ENCODE peak calls at places on chromosomes 5 and 9, in five cellular contexts. One of them, this sample, is unnamed.
A peak's percentile ranks its signal among the peaks of the same experiment; 100 is the strongest.

GRCh38 chr9:125436613-125437443 is 175.2 kb downstream of the GAPVD1 start:
- DNase-seq in HepG2: no peak
- DNase-seq in Panc1: no peak
- DNase-seq in K562: no peak
- DNase-seq in HCT116: no peak
- DNase-seq in this sample: no peak

GRCh38 chr9:108928386-108928785 is 5.5 kb downstream of the ELP1 start:
- DNase-seq in HepG2: no peak
- DNase-seq in Panc1: no peak
- DNase-seq in K562: no peak
- DNase-seq in HCT116: no peak
- DNase-seq in this sample: no peak

GRCh38 chr5:4097194-4097593 is 501.6 kb downstream of the IRX1 start:
- DNase-seq in HepG2: no peak
- DNase-seq in Panc1: no peak
- DNase-seq in K562: no peak
- DNase-seq in HCT116: no peak
- DNase-seq in this sample: no peak

GRCh38 chr5:14036947-14037346 is 92.5 kb upstream of the DNAH5 start:
- DNase-seq in HepG2: no peak
- DNase-seq in Panc1: peak; percentile 65
- DNase-seq in K562: no peak
- DNase-seq in HCT116: no peak
- DNase-seq in this sample: no peak

GRCh38 chr5:56671571-56671970 is 143.8 kb upstream of the MAP3K1 start:
- DNase-seq in HepG2: no peak
- DNase-seq in Panc1: no peak
- DNase-seq in K562: no peak
- DNase-seq in HCT116: no peak
- DNase-seq in this sample: no peak

GRCh38 chr9:137217276-137218211 is 4.5 kb downstream of the RNF208 start:
- DNase-seq in HepG2: peak; percentile 66
- DNase-seq in Panc1: no peak
- DNase-seq in K562: peak; percentile 91
- DNase-seq in HCT116: peak; percentile 53
- DNase-seq in this sample: peak; percentile 87

GRCh38 chr5:110817437-110817836 is 78.6 kb downstream of the SLC25A46 start:
- DNase-seq in HepG2: no peak
- DNase-seq in Panc1: peak; percentile 12
- DNase-seq in K562: peak; percentile 12
- DNase-seq in HCT116: no peak
- DNase-seq in this sample: no peak

GRCh38 chr9:128523199-128523925 is 18.8 kb downstream of the GLE1 start:
- DNase-seq in HepG2: no peak
- DNase-seq in Panc1: no peak
- DNase-seq in K562: no peak
- DNase-seq in HCT116: no peak
- DNase-seq in this sample: no peak

GRCh38 chr5:106877881-106878280 is 792.9 kb downstream of the EFNA5 start:
- DNase-seq in HepG2: no peak
- DNase-seq in Panc1: no peak
- DNase-seq in K562: no peak
- DNase-seq in HCT116: no peak
- DNase-seq in this sample: no peak

GRCh38 chr9:35526087-35526801 is 36.3 kb downstream of the RUSC2 start:
- DNase-seq in HepG2: no peak
- DNase-seq in Panc1: no peak
- DNase-seq in K562: no peak
- DNase-seq in HCT116: no peak
- DNase-seq in this sample: no peak

GRCh38 chr5:112733586-112733985 is 4.1 kb upstream of the APC start:
- DNase-seq in HepG2: no peak
- DNase-seq in Panc1: no peak
- DNase-seq in K562: no peak
- DNase-seq in HCT116: no peak
- DNase-seq in this sample: no peak

GRCh38 chr5:77893225-77893860 is 117.2 kb upstream of the TBCA start:
- DNase-seq in HepG2: peak; percentile 27
- DNase-seq in Panc1: peak; percentile 57
- DNase-seq in K562: peak; percentile 72
- DNase-seq in HCT116: peak; percentile 79
- DNase-seq in this sample: no peak

GRCh38 chr5:165502893-165503696 is 1997.7 kb downstream of the MAT2B start:
- DNase-seq in HepG2: no peak
- DNase-seq in Panc1: no peak
- DNase-seq in K562: no peak
- DNase-seq in HCT116: no peak
- DNase-seq in this sample: no peak

GRCh38 chr5:169836835-169837234 is 143.5 kb downstream of the INSYN2B start:
- DNase-seq in HepG2: no peak
- DNase-seq in Panc1: no peak
- DNase-seq in K562: no peak
- DNase-seq in HCT116: no peak
- DNase-seq in this sample: no peak

GRCh38 chr9:137136261-137136925 is 2.6 kb upstream of the GRIN1 start:
- DNase-seq in HepG2: no peak
- DNase-seq in Panc1: no peak
- DNase-seq in K562: peak; percentile 18
- DNase-seq in HCT116: no peak
- DNase-seq in this sample: no peak

GRCh38 chr9:135123145-135123544 is 35.7 kb downstream of the OLFM1 start:
- DNase-seq in HepG2: no peak
- DNase-seq in Panc1: no peak
- DNase-seq in K562: no peak
- DNase-seq in HCT116: no peak
- DNase-seq in this sample: no peak
- TF ChIP-seq SIN3A in HepG2: no peak
- TF ChIP-seq SIN3A in Panc1: no peak
- TF ChIP-seq SIN3A in K562: no peak
- TF ChIP-seq SIN3A in HCT116: no peak
- TF ChIP-seq SIN3A in this sample: no peak

DNA sequence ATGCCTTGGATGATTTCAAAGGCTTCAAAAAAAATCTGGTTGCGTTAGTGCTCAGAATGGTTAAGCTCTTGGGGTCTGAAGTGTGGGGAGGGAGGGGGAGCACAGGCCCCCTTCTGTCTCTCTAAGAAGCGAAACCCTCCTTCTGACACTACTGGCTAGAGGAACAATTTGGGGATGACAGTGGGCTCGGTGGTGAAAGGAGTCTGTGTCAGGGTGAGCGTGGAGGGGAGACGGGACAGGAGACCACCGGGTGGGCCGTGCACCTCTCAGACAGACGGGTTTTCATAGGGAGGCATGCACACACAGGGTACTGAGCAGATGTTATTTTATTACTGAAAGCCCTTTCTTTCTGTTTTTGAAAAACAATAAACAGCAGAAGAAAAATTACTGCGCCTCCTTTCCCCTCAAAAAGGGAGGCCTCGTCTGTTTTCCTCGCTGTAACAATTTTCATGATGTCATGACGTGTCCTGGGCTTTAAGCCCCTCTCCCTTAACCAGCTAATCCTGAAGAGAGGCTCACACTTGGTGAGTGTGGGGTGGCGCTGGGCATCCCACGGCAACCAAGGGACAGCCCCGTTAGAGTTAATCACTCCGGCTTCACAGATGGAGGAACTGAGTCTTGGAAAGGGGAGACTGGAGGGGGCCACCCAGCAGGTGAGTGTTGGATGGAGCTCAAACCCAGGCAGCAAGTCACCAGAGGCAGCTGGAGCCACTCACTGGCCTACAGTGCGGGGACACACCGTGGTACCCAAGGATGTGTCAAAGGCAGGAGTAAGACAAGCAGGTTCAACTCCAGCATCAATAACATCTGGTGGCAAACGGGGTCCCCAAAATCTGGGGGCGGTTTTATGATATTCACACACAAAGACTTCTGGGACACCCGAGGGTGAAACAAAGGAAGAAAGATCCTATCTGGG is 53.4 kb downstream of the PTCH1 start:
- DNase-seq in HepG2: no peak
- DNase-seq in Panc1: no peak
- DNase-seq in K562: no peak
- DNase-seq in HCT116: no peak
- DNase-seq in this sample: no peak
- H3K4me3 ChIP-seq in HepG2: no peak overlapping the region
- H3K4me3 ChIP-seq in Panc1: no peak overlapping the region
- H3K4me3 ChIP-seq in K562: peak overlapping the region; percentile 10
- H3K4me3 ChIP-seq in HCT116: no peak overlapping the region
- H3K4me3 ChIP-seq in this sample: peak overlapping the region; percentile 37

GRCh38 chr5:35813456-35813855 is 43.2 kb upstream of the IL7R start:
- DNase-seq in HepG2: no peak
- DNase-seq in Panc1: no peak
- DNase-seq in K562: no peak
- DNase-seq in HCT116: no peak
- DNase-seq in this sample: no peak
- TF ChIP-seq SIN3A in HepG2: no peak
- TF ChIP-seq SIN3A in Panc1: no peak
- TF ChIP-seq SIN3A in K562: no peak
- TF ChIP-seq SIN3A in HCT116: no peak
- TF ChIP-seq SIN3A in this sample: no peak

GRCh38 chr5:134071850-134072207 is 42.7 kb upstream of the TCF7 start:
- DNase-seq in HepG2: no peak
- DNase-seq in Panc1: no peak
- DNase-seq in K562: no peak
- DNase-seq in HCT116: no peak
- DNase-seq in this sample: no peak
- H3K4me3 ChIP-seq in HepG2: peak overlapping the region; percentile 63
- H3K4me3 ChIP-seq in Panc1: no peak overlapping the region
- H3K4me3 ChIP-seq in K562: no peak overlapping the region
- H3K4me3 ChIP-seq in HCT116: no peak overlapping the region
- H3K4me3 ChIP-seq in this sample: no peak overlapping the region

GRCh38 chr5:68435611-68436010 is 220.1 kb downstream of the PIK3R1 start:
- DNase-seq in HepG2: no peak
- DNase-seq in Panc1: no peak
- DNase-seq in K562: no peak
- DNase-seq in HCT116: no peak
- DNase-seq in this sample: no peak
- TF ChIP-seq SIN3A in HepG2: no peak
- TF ChIP-seq SIN3A in Panc1: no peak
- TF ChIP-seq SIN3A in K562: no peak
- TF ChIP-seq SIN3A in HCT116: no peak
- TF ChIP-seq SIN3A in this sample: no peak

DNA sequence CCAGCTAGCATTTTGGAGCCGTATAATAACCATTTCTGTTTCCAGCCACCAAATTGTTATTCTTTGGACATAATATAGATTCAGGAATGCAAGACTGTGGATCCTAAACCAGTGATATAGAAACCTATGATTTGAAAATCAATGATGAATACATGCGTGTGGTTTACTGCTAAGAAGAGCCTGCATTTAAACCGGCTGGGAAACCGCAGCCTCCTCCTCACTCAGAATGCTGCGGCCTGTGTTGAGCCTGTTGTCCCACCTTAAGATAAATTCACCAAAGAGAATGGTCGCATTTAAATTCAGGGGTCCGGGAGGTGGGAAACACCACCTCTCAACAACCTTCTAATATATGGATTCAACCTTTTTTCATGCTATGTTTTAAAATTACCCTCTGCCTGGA is 148.0 kb downstream of the MEF2C start:
- DNase-seq in HepG2: no peak
- DNase-seq in Panc1: no peak
- DNase-seq in K562: peak; percentile 22
- DNase-seq in HCT116: no peak
- DNase-seq in this sample: no peak
- H3K4me3 ChIP-seq in HepG2: no peak overlapping the region
- H3K4me3 ChIP-seq in Panc1: no peak overlapping the region
- H3K4me3 ChIP-seq in K562: no peak overlapping the region
- H3K4me3 ChIP-seq in HCT116: no peak overlapping the region
- H3K4me3 ChIP-seq in this sample: no peak overlapping the region

GRCh38 chr9:91898451-91899433 is 51.3 kb downstream of the ROR2 start:
- DNase-seq in HepG2: peak; percentile 9
- DNase-seq in Panc1: no peak
- DNase-seq in K562: peak; percentile 79
- DNase-seq in HCT116: no peak
- DNase-seq in this sample: no peak

GRCh38 chr9:91902465-91903125 is 47.4 kb downstream of the ROR2 start:
- DNase-seq in HepG2: no peak
- DNase-seq in Panc1: no peak
- DNase-seq in K562: no peak
- DNase-seq in HCT116: no peak
- DNase-seq in this sample: no peak

GRCh38 chr9:91900057-91900816 is 49.8 kb downstream of the ROR2 start:
- DNase-seq in HepG2: no peak
- DNase-seq in Panc1: no peak
- DNase-seq in K562: peak; percentile 92
- DNase-seq in HCT116: no peak
- DNase-seq in this sample: no peak

GRCh38 chr9:91897201-91897600 is 52.8 kb downstream of the ROR2 start:
- DNase-seq in HepG2: no peak
- DNase-seq in Panc1: no peak
- DNase-seq in K562: no peak
- DNase-seq in HCT116: no peak
- DNase-seq in this sample: no peak

GRCh38 chr9:91899611-91900010 is 50.4 kb downstream of the ROR2 start:
- DNase-seq in HepG2: no peak
- DNase-seq in Panc1: no peak
- DNase-seq in K562: no peak
- DNase-seq in HCT116: no peak
- DNase-seq in this sample: no peak
- TF ChIP-seq SIN3A in HepG2: no peak
- TF ChIP-seq SIN3A in Panc1: no peak
- TF ChIP-seq SIN3A in K562: no peak
- TF ChIP-seq SIN3A in HCT116: no peak
- TF ChIP-seq SIN3A in this sample: no peak

GRCh38 chr9:37942616-37943328 is 38.8 kb upstream of the SLC25A51 start:
- DNase-seq in HepG2: no peak
- DNase-seq in Panc1: no peak
- DNase-seq in K562: no peak
- DNase-seq in HCT116: no peak
- DNase-seq in this sample: no peak
- H3K4me3 ChIP-seq in HepG2: no peak overlapping the region
- H3K4me3 ChIP-seq in Panc1: no peak overlapping the region
- H3K4me3 ChIP-seq in K562: no peak overlapping the region
- H3K4me3 ChIP-seq in HCT116: no peak overlapping the region
- H3K4me3 ChIP-seq in this sample: no peak overlapping the region

DNA sequence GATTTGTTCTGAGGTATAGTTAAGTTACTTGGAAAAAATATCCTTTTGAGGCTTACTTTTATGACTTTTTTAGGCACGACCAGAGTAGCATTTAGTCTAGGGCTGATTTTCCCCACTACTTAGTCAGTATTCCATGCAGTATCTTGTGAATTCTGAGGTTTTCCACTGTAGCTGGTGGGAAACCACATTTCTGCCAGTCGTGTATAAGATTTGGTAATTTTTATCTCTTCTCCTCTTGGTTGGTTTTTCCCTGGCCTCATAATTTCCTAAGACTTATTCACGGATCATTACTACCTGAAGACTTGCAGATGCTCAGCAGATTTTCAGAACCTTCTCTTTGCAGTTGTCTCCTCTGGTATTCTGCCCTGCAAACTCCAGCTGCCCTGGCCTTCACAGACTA is 23.5 kb downstream of the MTREX start:
- DNase-seq in HepG2: no peak
- DNase-seq in Panc1: no peak
- DNase-seq in K562: no peak
- DNase-seq in HCT116: no peak
- DNase-seq in this sample: no peak
- TF ChIP-seq SIN3A in HepG2: no peak
- TF ChIP-seq SIN3A in Panc1: no peak
- TF ChIP-seq SIN3A in K562: no peak
- TF ChIP-seq SIN3A in HCT116: no peak
- TF ChIP-seq SIN3A in this sample: no peak